ENCODE peak calls at places on chromosomes 1 and 21, in four cellular contexts. W, K, Z and B are unnamed samples.

GRCh38 chr1:153400244-153400643 is 9.4 kb upstream of the S100A8 start:
- DNase-seq in Z (no peak), W (no peak), K (no peak), B (no peak)

GRCh38 chr1:22315315-22316078 is 136.2 kb upstream of the ZBTB40 start:
- DNase-seq in K (no peak), W (no peak), Z (no peak), B (peak; percentile 16)

GRCh38 chr1:19333587-19334354 is 21.6 kb downstream of the SLC66A1 start:
- DNase-seq in Z (peak; percentile 43), W (no peak), K (no peak), B (no peak)

GRCh38 chr1:241591317-241591716 is 48.9 kb downstream of the CHML start:
- DNase-seq in Z (no peak), K (no peak), W (peak; percentile 92), B (no peak)

GRCh38 chr21:45441431-45442255 is 36.7 kb downstream of the COL18A1 start:
- DNase-seq in K (peak; percentile 5), Z (no peak), W (no peak), B (no peak)

GRCh38 chr1:205263580-205264190 is 35.9 kb downstream of the TMCC2 start:
- DNase-seq in W (peak; percentile 78), Z (peak; percentile 51), K (no peak), B (peak; percentile 70)

GRCh38 chr1:234530641-234531040 is 51.7 kb upstream of the TARBP1 start:
- DNase-seq in Z (no peak), K (no peak), W (no peak), B (no peak)

GRCh38 chr1:59169703-59170102 is 127.2 kb upstream of the FGGY start:
- DNase-seq in Z (no peak), W (no peak), K (no peak), B (no peak)

GRCh38 chr1:202586018-202586821 is 124.0 kb downstream of the SYT2 start:
- DNase-seq in K (peak; percentile 47), W (peak; percentile 39), Z (no peak), B (peak; percentile 55)

GRCh38 chr1:234628099-234628498 is 18.1 kb upstream of the IRF2BP2 start:
- DNase-seq in Z (peak; percentile 90), K (no peak), W (peak; percentile 84), B (no peak)